ENCODE peak calls at places on chromosome 13, in five cellular contexts. G is EL; D is activated CD4-positive, alpha-beta T cell treated with anti-CD3 and anti-CD28 coated beads for 1 hour; U is activated naive CD4-positive, alpha-beta T cell; F is GM23338. S is an unnamed sample.

GRCh38 chr13:75437582-75438318 is 44.2 kb downstream of the TBC1D4 start:
- DNase-seq in G (peak), D (no peak), U (no peak), F (no peak), S (no peak)

GRCh38 chr13:20400774-20401173 is 124.9 kb downstream of the CRYL1 start:
- DNase-seq in G (peak), D (no peak), U (no peak), F (no peak), S (no peak)

GRCh38 chr13:23673354-23673753 is 103.1 kb downstream of the TNFRSF19 start:
- DNase-seq in G (peak), D (no peak), U (no peak), F (no peak), S (no peak)

GRCh38 chr13:26502826-26503225 is 54.7 kb upstream of the WASF3 start:
- DNase-seq in G (peak), D (no peak), U (peak), F (peak), S (no peak)

GRCh38 chr13:73578251-73578875 is 519.6 kb downstream of the KLF5 start:
- DNase-seq in G (no peak), D (no peak), U (no peak), F (no peak), S (no peak)

GRCh38 chr13:80783926-80784325 is 443.0 kb upstream of the SPRY2 start:
- DNase-seq in G (no peak), D (no peak), U (no peak), F (peak), S (no peak)

GRCh38 chr13:98885605-98886004 is 92.3 kb downstream of the DOCK9 start:
- DNase-seq in G (no peak), D (no peak), U (no peak), F (no peak), S (no peak)

GRCh38 chr13:24119593-24120508 is 40.7 kb upstream of the SPATA13 start:
- DNase-seq in G (no peak), D (no peak), U (no peak), F (no peak), S (no peak)

GRCh38 chr13:51818771-51819511 is 15.0 kb upstream of the DHRS12 start:
- DNase-seq in G (peak), D (no peak), U (peak), F (no peak), S (no peak)

GRCh38 chr13:36986462-36987240 is 12.5 kb downstream of the ALG5 start:
- DNase-seq in G (peak), D (no peak), U (no peak), F (no peak), S (no peak)

GRCh38 chr13:80036845-80037504 is 304.0 kb downstream of the SPRY2 start:
- DNase-seq in G (no peak), D (no peak), U (no peak), F (no peak), S (no peak)

GRCh38 chr13:103324641-103325040 is 258.4 kb upstream of the SLC10A2 start:
- DNase-seq in G (no peak), D (no peak), U (no peak), F (no peak), S (no peak)

GRCh38 chr13:41942462-41943094 is 18.3 kb downstream of the VWA8 start:
- DNase-seq in G (peak), D (no peak), U (no peak), F (peak), S (no peak)

GRCh38 chr13:30577381-30577780 is 40.3 kb upstream of the USPL1 start:
- DNase-seq in G (peak), D (peak), U (no peak), F (no peak), S (no peak)

GRCh38 chr13:106373989-106374572 is 161.4 kb downstream of the EFNB2 start:
- DNase-seq in G (peak), D (no peak), U (no peak), F (no peak), S (no peak)

GRCh38 chr13:96824110-96824509 is 170.2 kb downstream of the OXGR1 start:
- DNase-seq in G (no peak), D (no peak), U (no peak), F (no peak), S (no peak)

GRCh38 chr13:110571897-110572777 is 10.6 kb upstream of the RAB20 start:
- DNase-seq in G (no peak), D (no peak), U (no peak), F (no peak), S (no peak)

GRCh38 chr13:74103970-74104555 is 30.1 kb downstream of the KLF12 start:
- DNase-seq in G (no peak), D (no peak), U (no peak), F (no peak), S (no peak)

GRCh38 chr13:78659450-78660110 is 625 bp upstream of the OBI1 start:
- DNase-seq in G (no peak), D (no peak), U (no peak), F (no peak), S (no peak)

S was measured in GOT3.